ENCODE peak calls at places on chromosomes 6 and 20, in five cellular contexts. M is caudate nucleus; S is stimulated activated CD8-positive, alpha-beta memory T cell treated with anti-CD3 and anti-CD28 coated beads, Interleukin-4, amount 100 ng/mL, for 48 hours; F is NCI-H2171; G is hippocampal formation. Q is an unnamed sample.

GRCh38 chr6:120498711-120499110 is 835.6 kb downstream of the TBC1D32 start:
- DNase-seq in G (no peak), S (no peak), F (no peak), M (peak), Q (no peak)

GRCh38 chr6:132505158-132505557 is 7.8 kb downstream of the STX7 start:
- DNase-seq in S (no peak), G (no peak), M (no peak), F (no peak), Q (no peak)

GRCh38 chr6:134342211-134342610 is 24.3 kb upstream of the SGK1 start:
- DNase-seq in M (no peak), S (no peak), F (no peak), G (no peak), Q (peak)

GRCh38 chr6:18386302-18386976 is 711 bp upstream of the RNF144B start:
- DNase-seq in S (no peak), M (no peak), G (no peak), F (no peak), Q (no peak)

GRCh38 chr6:82118150-82118562 is 129.4 kb downstream of the IBTK start:
- DNase-seq in G (no peak), M (no peak), F (no peak), S (no peak), Q (no peak)

GRCh38 chr6:146331008-146331407 is 212.6 kb upstream of the RAB32 start:
- DNase-seq in S (no peak), M (no peak), F (no peak), G (no peak), Q (no peak)

GRCh38 chr20:43988451-43988850 is 73.8 kb downstream of the TOX2 start:
- DNase-seq in S (no peak), M (no peak), G (no peak), F (no peak), Q (no peak)

GRCh38 chr20:31845300-31845863 is at the start of gene FOXS1:
- DNase-seq in S (no peak), M (no peak), F (no peak), G (no peak), Q (no peak)

GRCh38 chr6:40983752-40984151 is 55.3 kb downstream of the UNC5CL start:
- DNase-seq in M (no peak), S (no peak), G (no peak), F (no peak), Q (no peak)

GRCh38 chr6:138464085-138464484 is 35.2 kb downstream of the NHSL1 start:
- DNase-seq in M (no peak), F (no peak), S (no peak), G (no peak), Q (no peak)

GRCh38 chr6:155132617-155133016 is 131.2 kb upstream of the CLDN20 start:
- DNase-seq in M (no peak), F (no peak), G (no peak), S (no peak), Q (no peak)

GRCh38 chr6:168420084-168420483 is 20.9 kb upstream of the SMOC2 start:
- DNase-seq in S (no peak), F (no peak), G (no peak), M (no peak), Q (no peak)

GRCh38 chr6:45326698-45327417 is 1.3 kb upstream of the RUNX2 start:
- DNase-seq in G (no peak), S (no peak), F (no peak), M (no peak), Q (no peak)

GRCh38 chr6:150033197-150033771 is 8.0 kb upstream of the RAET1L start:
- DNase-seq in M (no peak), G (no peak), S (peak), F (no peak), Q (no peak)

GRCh38 chr6:90135672-90136071 is 161.0 kb downstream of the BACH2 start:
- DNase-seq in S (no peak), F (no peak), M (no peak), G (no peak), Q (no peak)

GRCh38 chr20:62805365-62805710 is 703 bp downstream of the OGFR start:
- DNase-seq in G (no peak), M (no peak), F (no peak), S (peak), Q (no peak)

GRCh38 chr6:46044876-46045617 is 29.4 kb upstream of the CLIC5 start:
- DNase-seq in G (no peak), M (no peak), S (peak), F (no peak), Q (peak)

GRCh38 chr6:74578339-74578738 is 627.5 kb downstream of the COL12A1 start:
- DNase-seq in S (no peak), G (no peak), F (no peak), M (no peak), Q (no peak)

GRCh38 chr20:34512955-34513419 is 3.2 kb upstream of the DYNLRB1 start:
- DNase-seq in M (no peak), F (no peak), S (no peak), G (no peak), Q (no peak)

GRCh38 chr6:23343610-23344306 is 774.4 kb downstream of the HDGFL1 start:
- DNase-seq in G (no peak), F (no peak), S (no peak), M (no peak), Q (no peak)

GRCh38 chr6:125547320-125547843 is 202.1 kb upstream of the HEY2 start:
- DNase-seq in S (no peak), G (no peak), M (no peak), F (no peak), Q (no peak)

GRCh38 chr6:111210074-111210729 is 122.9 kb downstream of the SLC16A10 start:
- DNase-seq in M (no peak), S (peak), G (peak), F (peak), Q (no peak)

GRCh38 chr20:12896180-12896579 is 112.6 kb upstream of the SPTLC3 start:
- DNase-seq in M (no peak), G (no peak), S (no peak), F (no peak), Q (no peak)

GRCh38 chr6:26534681-26535465 is 3.3 kb upstream of the HMGN4 start:
- DNase-seq in S (no peak), M (no peak), G (no peak), F (peak), Q (no peak)

GRCh38 chr6:14540276-14540675 is 422.7 kb downstream of the CD83 start:
- DNase-seq in F (no peak), M (no peak), S (no peak), G (no peak), Q (no peak)

GRCh38 chr6:57256541-57256940 is 34.4 kb upstream of the RAB23 start:
- DNase-seq in G (no peak), S (no peak), F (no peak), M (no peak), Q (no peak)

GRCh38 chr6:105326838-105327745 is 75.8 kb downstream of the PREP start:
- DNase-seq in F (peak), G (no peak), M (no peak), S (no peak), Q (no peak)

GRCh38 chr6:53827485-53827884 is 32.7 kb downstream of the LRRC1 start:
- DNase-seq in M (no peak), S (no peak), F (no peak), G (no peak), Q (no peak)

GRCh38 chr20:47392721-47393073 is 36.2 kb upstream of the ZMYND8 start:
- DNase-seq in M (no peak), G (no peak), F (no peak), S (no peak), Q (no peak)

GRCh38 chr6:1313755-1314503 is 2.0 kb downstream of the FOXQ1 start:
- DNase-seq in F (no peak), G (no peak), S (peak), M (no peak), Q (no peak)

GRCh38 chr20:33561981-33562601 is 72.2 kb downstream of the CBFA2T2 start:
- DNase-seq in M (no peak), S (no peak), G (peak), F (peak), Q (peak)

GRCh38 chr6:10855233-10855632 is 16.9 kb upstream of the MAK start:
- DNase-seq in S (no peak), F (no peak), G (no peak), M (no peak), Q (peak)

GRCh38 chr6:53469163-53469562 is 75.7 kb downstream of the GCLC start:
- DNase-seq in S (no peak), M (no peak), F (no peak), G (no peak), Q (no peak)

GRCh38 chr6:69494595-69494994 is 302.2 kb downstream of the LMBRD1 start:
- DNase-seq in F (no peak), G (no peak), M (no peak), S (no peak), Q (no peak)

GRCh38 chr6:80605165-80605989 is 498.9 kb downstream of the BCKDHB start:
- DNase-seq in F (peak), G (peak), M (no peak), S (no peak), Q (no peak)

GRCh38 chr6:33923857-33924514 is 120.2 kb upstream of the MLN start:
- DNase-seq in M (no peak), S (no peak), F (peak), G (no peak), Q (no peak)

GRCh38 chr20:33673411-33674293 is 576 bp downstream of the NECAB3 start:
- DNase-seq in S (peak), M (no peak), F (no peak), G (no peak), Q (no peak)

GRCh38 chr6:134689676-134690447 is 260.0 kb downstream of the ALDH8A1 start:
- DNase-seq in S (no peak), G (no peak), M (no peak), F (no peak), Q (no peak)

Q was measured in esophagus muscularis mucosa.